ENCODE peak calls at places on chromosome 13, in five cellular contexts. E is DMS 273 treated with DMSO at 0.1 percent for 48 hours; U is psoas muscle; P is activated CD4-positive, alpha-beta memory T cell treated with anti-CD3 and anti-CD28 coated beads, Interleukin-2, amount 10 ng/mL, durations not matched to agents 7 days and 5 days; A is BE2C. R is an unnamed sample.

GRCh38 chr13:61766667-61767058 is 351.0 kb upstream of the PCDH20 start:
- DNase-seq in A (no peak), P (no peak), U (no peak), E (no peak), R (no peak)

GRCh38 chr13:106507560-106508274 is 27.7 kb downstream of the EFNB2 start:
- DNase-seq in P (no peak), U (no peak), A (no peak), E (no peak), R (peak)

GRCh38 chr13:44764334-44764733 is 188.2 kb upstream of the TSC22D1 start:
- DNase-seq in A (no peak), P (no peak), E (no peak), U (no peak), R (no peak)

GRCh38 chr13:113410472-113411201 is 42.7 kb downstream of the ADPRHL1 start:
- DNase-seq in E (no peak), U (peak), P (no peak), A (no peak), R (no peak)

GRCh38 chr13:80137994-80138393 is 202.9 kb downstream of the SPRY2 start:
- DNase-seq in E (no peak), A (no peak), P (no peak), U (no peak), R (no peak)

GRCh38 chr13:24053505-24054251 is 106.8 kb upstream of the SPATA13 start:
- DNase-seq in P (peak), A (peak), U (no peak), E (peak), R (peak)

GRCh38 chr13:30629527-30629926 is 11.8 kb downstream of the USPL1 start:
- DNase-seq in P (no peak), E (no peak), A (no peak), U (no peak), R (no peak)

GRCh38 chr13:45231722-45232121 is 30.9 kb upstream of the KCTD4 start:
- DNase-seq in U (no peak), A (no peak), E (no peak), P (no peak), R (no peak)

GRCh38 chr13:26112843-26113242 is 61.0 kb upstream of the SHISA2 start:
- DNase-seq in U (no peak), A (no peak), E (no peak), P (no peak), R (no peak)

GRCh38 chr13:50419466-50419865 is 404.2 kb downstream of the KCNRG start:
- DNase-seq in A (no peak), U (no peak), E (no peak), P (no peak), R (no peak)

GRCh38 chr13:35255241-35255640 is 221.2 kb downstream of the MAB21L1 start:
- DNase-seq in P (no peak), E (no peak), U (no peak), A (no peak), R (no peak)

GRCh38 chr13:36858285-36858684 is 39.3 kb downstream of the RFXAP start:
- DNase-seq in A (peak), U (no peak), P (no peak), E (peak), R (no peak)

GRCh38 chr13:114281351-114282142 is at the start of gene UPF3A:
- DNase-seq in P (peak), U (peak), E (peak), A (peak), R (peak)

GRCh38 chr13:23794267-23795161 is 94.7 kb downstream of the MIPEP start:
- DNase-seq in A (no peak), E (no peak), P (no peak), U (no peak), R (no peak)

GRCh38 chr13:72458701-72459100 is 268.7 kb downstream of the MZT1 start:
- DNase-seq in P (no peak), A (no peak), U (no peak), E (peak), R (no peak)

GRCh38 chr13:98466634-98467236 is 110.2 kb downstream of the STK24 start:
- DNase-seq in E (no peak), A (peak), P (peak), U (peak), R (peak)

GRCh38 chr13:21130116-21130515 is 46.2 kb downstream of the SKA3 start:
- DNase-seq in P (no peak), E (no peak), U (no peak), A (no peak), R (no peak)

GRCh38 chr13:95471960-95472359 is 80.6 kb upstream of the CLDN10 start:
- DNase-seq in P (no peak), A (no peak), U (no peak), E (no peak), R (no peak)

GRCh38 chr13:95677564-95678386 is 836 bp downstream of the DNAJC3 start:
- DNase-seq in P (no peak), A (no peak), E (no peak), U (no peak), R (no peak)

GRCh38 chr13:101869553-101869952 is 417.1 kb downstream of the ITGBL1 start:
- DNase-seq in P (no peak), U (no peak), E (no peak), A (no peak), R (no peak)